ENCODE peak calls at places on chromosomes 12 and 14, in eight cellular contexts. G, B, S, H, Z, N, L and I are unnamed samples.

GRCh38 chr12:1858456-1858855 is 38.1 kb downstream of the LRTM2 start:
- DNase-seq in G (no peak), N (no peak), S (no peak), L (no peak), B (no peak), H (peak; percentile 29), Z (no peak), I (no peak)

GRCh38 chr12:124921200-124922008 is 7.0 kb upstream of the UBC start:
- DNase-seq in Z (peak; percentile 48), G (no peak), S (peak; percentile 76), L (peak; percentile 51), H (peak; percentile 61), N (peak; percentile 46), B (peak; percentile 58), I (peak; percentile 77)

GRCh38 chr12:1922075-1922709 is 3.7 kb upstream of the CACNA2D4 start:
- DNase-seq in L (no peak), Z (no peak), B (no peak), S (peak; percentile 54), G (peak; percentile 89), H (peak; percentile 44), N (no peak), I (peak; percentile 15)

GRCh38 chr12:57522887-57523705 is 472 bp downstream of the MBD6 start:
- DNase-seq in G (peak; percentile 93), S (peak; percentile 48), H (peak; percentile 73), Z (peak; percentile 79), B (peak; percentile 43), N (peak; percentile 48), L (no peak), I (peak; percentile 67)

GRCh38 chr12:118548887-118549286 is 172.5 kb downstream of the SUDS3 start:
- DNase-seq in S (no peak), N (no peak), L (no peak), H (no peak), G (peak; percentile 31), Z (no peak), B (no peak), I (no peak)

GRCh38 chr12:103947871-103948555 is 17.7 kb upstream of the TDG start:
- DNase-seq in N (no peak), S (no peak), H (no peak), L (no peak), B (no peak), Z (no peak), G (no peak), I (peak; percentile 67)

GRCh38 chr12:117013726-117014125 is 85.5 kb downstream of the TESC start:
- DNase-seq in B (no peak), N (no peak), L (no peak), Z (no peak), S (no peak), G (no peak), H (no peak), I (no peak)

GRCh38 chr12:80761818-80762217 is 45.1 kb downstream of the MYF5 start:
- DNase-seq in Z (no peak), L (no peak), B (no peak), S (no peak), G (no peak), N (no peak), H (no peak), I (no peak)

GRCh38 chr14:63323148-63323547 is 4.4 kb upstream of the GPHB5 start:
- DNase-seq in G (no peak), B (no peak), H (no peak), Z (no peak), N (no peak), L (no peak), S (no peak), I (no peak)

GRCh38 chr14:100523536-100524025 is 63.6 kb downstream of the BEGAIN start:
- DNase-seq in Z (no peak), L (no peak), S (no peak), H (peak; percentile 39), B (no peak), N (no peak), G (peak; percentile 55), I (no peak)

GRCh38 chr12:14885718-14886201 is at the start of gene MGP:
- DNase-seq in N (peak; percentile 35), Z (peak; percentile 69), G (peak; percentile 94), H (no peak), L (peak; percentile 61), B (peak; percentile 75), S (peak; percentile 21), I (peak; percentile 84)

GRCh38 chr14:57346741-57347140 is 43.6 kb upstream of the NAA30 start:
- DNase-seq in Z (no peak), B (no peak), H (no peak), N (no peak), S (no peak), L (no peak), G (no peak), I (no peak)

GRCh38 chr14:62077676-62078261 is 315.5 kb downstream of the SNAPC1 start:
- DNase-seq in L (no peak), B (no peak), S (no peak), N (no peak), G (no peak), Z (no peak), H (no peak), I (no peak)

GRCh38 chr12:89862511-89863331 is 154.1 kb upstream of the ATP2B1 start:
- DNase-seq in N (peak; percentile 12), H (no peak), B (peak; percentile 23), L (no peak), G (no peak), S (no peak), Z (peak; percentile 42), I (peak; percentile 30)

GRCh38 chr12:89863332-89863938 is 154.8 kb upstream of the ATP2B1 start:
- DNase-seq in G (no peak), L (no peak), N (no peak), H (no peak), Z (no peak), S (no peak), B (no peak), I (no peak)

GRCh38 chr12:89861086-89861485 is 152.4 kb upstream of the ATP2B1 start:
- DNase-seq in N (no peak), S (no peak), H (no peak), Z (no peak), L (no peak), B (no peak), G (no peak), I (no peak)

GRCh38 chr12:89863968-89864367 is 155.3 kb upstream of the ATP2B1 start:
- DNase-seq in H (no peak), G (no peak), N (no peak), B (no peak), S (no peak), Z (no peak), L (no peak), I (no peak)

DNA sequence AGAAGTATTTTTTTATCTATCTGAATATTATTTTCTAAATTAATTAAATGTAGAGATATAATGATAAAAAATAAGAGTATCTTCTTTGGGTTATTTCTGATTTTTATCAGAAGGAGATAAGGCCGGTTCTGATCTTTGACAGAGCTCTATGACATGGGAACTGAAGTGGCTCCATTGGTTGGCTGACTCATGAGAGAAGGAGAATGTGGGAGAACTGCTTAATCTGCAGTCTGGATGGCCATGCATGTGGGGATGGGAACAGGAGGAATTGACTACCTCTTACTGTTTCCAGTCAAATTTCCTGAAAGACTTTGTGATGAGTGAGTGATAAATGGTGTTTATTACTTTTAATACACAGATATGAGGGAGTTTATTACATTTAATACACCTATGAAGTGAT is 155.8 kb upstream of the ATP2B1 start:
- DNase-seq in G (no peak), L (no peak), H (no peak), N (no peak), S (no peak), Z (no peak), B (no peak), I (no peak)
- H3K27ac ChIP-seq in G (no peak overlapping the region), L (no peak overlapping the region), H (peak overlapping the region; percentile 55), N (no peak overlapping the region), S (no peak overlapping the region), Z (peak overlapping the region; percentile 94), B (peak overlapping the region; percentile 63), I (no peak overlapping the region)

DNA sequence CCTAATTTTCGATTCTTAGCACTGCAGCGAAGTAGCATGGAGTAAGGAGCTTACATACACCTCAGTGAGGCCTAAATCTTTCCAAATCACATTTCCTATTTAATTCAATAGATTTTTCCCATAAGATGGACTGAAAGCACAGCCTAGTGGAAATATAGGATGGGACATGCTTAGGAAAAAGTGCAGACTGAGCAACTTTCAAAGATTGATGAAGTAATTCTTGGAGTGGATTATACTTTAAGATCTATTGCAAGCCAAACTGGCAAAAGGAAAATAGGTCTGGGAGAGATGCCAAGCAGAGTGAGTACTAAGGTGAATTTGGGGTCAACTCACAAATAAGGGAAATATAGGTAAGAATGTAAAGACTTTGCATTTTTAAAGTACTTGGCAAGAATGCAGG is 170.3 kb upstream of the FOXG1 start:
- DNase-seq in B (no peak), S (no peak), Z (no peak), N (no peak), H (no peak), L (no peak), G (no peak), I (no peak)
- TF ChIP-seq CTCF in B (no peak), S (no peak), Z (no peak), N (no peak), H (no peak), L (no peak), G (no peak), I (no peak)

GRCh38 chr12:54134850-54135249 is 53.9 kb downstream of the SMUG1 start:
- DNase-seq in N (no peak), H (no peak), Z (no peak), S (no peak), L (no peak), B (no peak), G (no peak), I (no peak)

GRCh38 chr12:54133663-54134375 is 55.0 kb downstream of the SMUG1 start:
- DNase-seq in L (no peak), G (no peak), Z (no peak), B (no peak), S (no peak), N (no peak), H (no peak), I (no peak)

GRCh38 chr12:54132979-54133378 is 55.8 kb downstream of the SMUG1 start:
- DNase-seq in Z (no peak), H (no peak), S (no peak), B (no peak), L (no peak), G (no peak), N (no peak), I (no peak)

GRCh38 chr12:54135621-54136027 is 53.2 kb downstream of the SMUG1 start:
- DNase-seq in B (no peak), Z (no peak), G (no peak), S (no peak), L (no peak), N (no peak), H (no peak), I (no peak)

DNA sequence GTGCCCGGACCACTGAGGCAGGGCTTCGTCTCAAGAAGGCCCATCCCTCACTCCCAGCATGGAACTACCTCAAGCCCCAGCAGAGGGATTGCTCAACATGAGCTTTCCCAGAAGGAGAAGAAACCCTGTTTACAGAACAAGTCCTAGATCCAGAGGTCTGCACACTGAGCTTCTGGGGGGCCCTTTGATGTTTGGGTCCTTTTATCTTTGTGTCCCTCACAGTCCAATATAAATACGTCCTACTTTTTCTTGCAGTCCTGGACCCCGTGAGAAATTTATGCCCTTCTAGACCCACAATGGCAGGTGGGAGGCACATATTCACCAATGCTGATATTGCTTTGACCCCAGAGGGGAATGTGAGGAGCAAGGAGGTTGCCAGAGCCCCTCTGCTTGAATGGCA is 54.4 kb downstream of the SMUG1 start:
- DNase-seq in G (no peak), B (no peak), L (no peak), Z (no peak), S (no peak), N (no peak), H (no peak), I (no peak)
- TF ChIP-seq POLR2A in G (no peak), B (no peak), L (no peak), Z (no peak), S (no peak), N (no peak), H (no peak), I (no peak)

GRCh38 chr14:69789118-69789640 is 7.9 kb downstream of the SLC10A1 start:
- DNase-seq in L (no peak), S (no peak), N (no peak), H (no peak), G (no peak), B (no peak), Z (no peak), I (no peak)
- H3K27ac ChIP-seq in L (no peak overlapping the region), S (no peak overlapping the region), N (no peak overlapping the region), H (no peak overlapping the region), G (no peak overlapping the region), B (no peak overlapping the region), Z (no peak overlapping the region), I (no peak overlapping the region)